ENCODE peak calls at places on chromosome 10, in ten cellular contexts. K is A549, G is HCT116, S is right lobe of liver, H is GM12878, N is IMR-90, F is body of pancreas, W is upper lobe of left lung, C is heart left ventricle, O is gastrocnemius medialis. X is an unnamed sample.

GRCh38 chr10:6586501-6586900 is 6.4 kb upstream of the PRKCQ start:
- ATAC-seq in K (no peak), G (no peak), S (no peak), H (no peak), N (no peak), F (no peak), W (no peak), C (no peak), O (no peak), X (no peak)

GRCh38 chr10:49153971-49154370 is 20.1 kb upstream of the FAM170B start:
- ATAC-seq in K (no peak), G (no peak), S (no peak), H (no peak), N (peak; percentile 81), F (no peak), W (no peak), C (no peak), O (no peak), X (no peak)

GRCh38 chr10:125774581-125775191 is 935 bp downstream of the MMP21 start:
- ATAC-seq in K (peak; percentile 7), G (peak; percentile 4), S (no peak), H (no peak), N (no peak), F (no peak), W (peak; percentile 13), C (peak; percentile 6), O (no peak), X (no peak)

GRCh38 chr10:95794195-95794594 is 38.2 kb downstream of the ENTPD1 start:
- ATAC-seq in K (no peak), G (no peak), S (no peak), H (no peak), N (no peak), F (no peak), W (no peak), C (no peak), O (no peak), X (no peak)

GRCh38 chr10:62045765-62046521 is 144.4 kb downstream of the ARID5B start:
- ATAC-seq in K (no peak), G (no peak), S (peak; percentile 23), H (no peak), N (peak; percentile 16), F (no peak), W (peak; percentile 68), C (peak; percentile 7), O (no peak), X (peak; percentile 26)

GRCh38 chr10:62844280-62845011 is 28.3 kb upstream of the EGR2 start:
- ATAC-seq in K (no peak), G (no peak), S (no peak), H (no peak), N (no peak), F (no peak), W (no peak), C (no peak), O (no peak), X (no peak)

GRCh38 chr10:110758128-110758527 is 113.6 kb upstream of the PDCD4 start:
- ATAC-seq in K (no peak), G (no peak), S (no peak), H (no peak), N (no peak), F (no peak), W (no peak), C (no peak), O (no peak), X (no peak)

GRCh38 chr10:79156334-79157274 is 87.8 kb downstream of the ZMIZ1 start:
- ATAC-seq in K (no peak), G (no peak), S (no peak), H (no peak), N (no peak), F (no peak), W (no peak), C (no peak), O (no peak), X (no peak)

GRCh38 chr10:118971187-118971586 is 58.3 kb upstream of the NANOS1 start:
- ATAC-seq in K (no peak), G (no peak), S (no peak), H (peak; percentile 76), N (no peak), F (no peak), W (no peak), C (no peak), O (peak; percentile 50), X (no peak)

GRCh38 chr10:83287374-83287773 is 851.9 kb upstream of the GHITM start:
- ATAC-seq in K (no peak), G (no peak), S (no peak), H (no peak), N (no peak), F (no peak), W (no peak), C (no peak), O (no peak), X (no peak)

GRCh38 chr10:95356190-95356955 is 65.6 kb upstream of the PDLIM1 start:
- ATAC-seq in K (no peak), G (no peak), S (no peak), H (no peak), N (no peak), F (no peak), W (no peak), C (peak; percentile 14), O (no peak), X (peak; percentile 31)

DNA sequence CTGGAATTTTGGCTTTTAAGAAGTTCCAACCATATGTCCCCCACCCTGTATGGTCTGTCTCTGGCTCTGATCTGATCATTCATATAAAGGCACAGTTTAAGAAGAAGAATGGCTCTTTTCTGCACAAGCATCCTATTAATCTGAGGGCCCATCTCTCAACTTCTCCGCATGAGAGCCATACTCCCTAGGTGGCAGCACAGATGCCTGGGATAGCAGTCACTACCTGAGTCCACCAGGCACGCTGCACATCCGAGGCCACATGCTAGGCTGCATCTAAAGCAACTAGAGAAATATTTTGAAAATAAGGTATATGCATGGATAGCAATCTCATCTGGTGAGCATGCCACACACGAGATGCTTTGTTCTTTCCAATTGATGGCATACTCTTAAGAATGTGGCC is 565.5 kb downstream of the PARD3 start:
- ATAC-seq in K (peak; percentile 80), G (peak; percentile 84), S (no peak), H (peak; percentile 76), N (no peak), F (no peak), W (no peak), C (no peak), O (no peak), X (no peak)
- TF ChIP-seq CTCF in K (peak; percentile 50), G (peak; percentile 10), S (no peak), H (peak; percentile 7), N (no peak), F (no peak), W (no peak), C (no peak), O (no peak), X (no peak)

GRCh38 chr10:103856497-103857175 is 1.3 kb upstream of the SH3PXD2A start:
- ATAC-seq in K (no peak), G (no peak), S (peak; percentile 18), H (no peak), N (no peak), F (no peak), W (no peak), C (no peak), O (no peak), X (no peak)

GRCh38 chr10:103854687-103855423 is 521 bp downstream of the SH3PXD2A start:
- ATAC-seq in K (peak; percentile 58), G (no peak), S (peak; percentile 23), H (no peak), N (peak; percentile 40), F (peak; percentile 29), W (peak; percentile 25), C (peak; percentile 31), O (peak; percentile 65), X (peak; percentile 14)

GRCh38 chr10:103854265-103854686 is 1.1 kb downstream of the SH3PXD2A start:
- ATAC-seq in K (peak; percentile 7), G (no peak), S (no peak), H (no peak), N (no peak), F (peak; percentile 1), W (no peak), C (no peak), O (no peak), X (no peak)

GRCh38 chr10:103855852-103856496 is 598 bp upstream of the SH3PXD2A start:
- ATAC-seq in K (no peak), G (no peak), S (peak; percentile 73), H (no peak), N (no peak), F (peak; percentile 7), W (no peak), C (no peak), O (no peak), X (no peak)

DNA sequence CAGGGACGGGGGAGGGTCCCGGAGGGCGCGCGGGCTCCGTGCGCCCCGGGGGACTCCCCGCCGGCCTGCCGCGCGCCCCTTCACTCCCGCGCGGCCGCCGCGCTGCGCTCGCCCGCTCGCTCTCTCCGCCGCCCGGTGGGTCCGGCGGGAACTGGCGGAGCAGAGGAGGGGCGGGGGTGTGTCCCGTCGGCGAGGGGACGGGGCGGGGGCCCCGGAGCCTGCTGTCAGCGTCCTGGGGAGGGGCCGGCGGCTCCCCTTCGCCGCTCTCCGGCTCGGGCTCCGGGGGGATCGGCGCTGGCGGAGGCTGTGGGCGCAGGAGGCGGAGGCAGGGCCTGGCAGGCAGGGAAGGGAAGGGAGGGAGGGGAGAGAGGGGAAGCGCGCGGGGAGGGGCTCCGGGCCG is at the start of gene SH3PXD2A:
- ATAC-seq in K (peak; percentile 63), G (no peak), S (peak; percentile 54), H (no peak), N (peak; percentile 62), F (peak; percentile 68), W (peak; percentile 46), C (peak; percentile 30), O (peak; percentile 62), X (peak; percentile 23)
- TF ChIP-seq POLR2A in K (no peak), G (no peak), S (no peak), H (no peak), N (no peak), F (no peak), W (no peak), C (no peak), O (peak; percentile 52), X (no peak)

GRCh38 chr10:122568551-122568950 is 8.0 kb downstream of the DMBT1 start:
- ATAC-seq in K (no peak), G (no peak), S (no peak), H (no peak), N (no peak), F (no peak), W (no peak), C (no peak), O (no peak), X (no peak)
- H3K27ac ChIP-seq in K (no peak overlapping the region), G (no peak overlapping the region), S (no peak overlapping the region), H (no peak overlapping the region), N (no peak overlapping the region), F (no peak overlapping the region), W (no peak overlapping the region), C (no peak overlapping the region), O (no peak overlapping the region), X (no peak overlapping the region)

DNA sequence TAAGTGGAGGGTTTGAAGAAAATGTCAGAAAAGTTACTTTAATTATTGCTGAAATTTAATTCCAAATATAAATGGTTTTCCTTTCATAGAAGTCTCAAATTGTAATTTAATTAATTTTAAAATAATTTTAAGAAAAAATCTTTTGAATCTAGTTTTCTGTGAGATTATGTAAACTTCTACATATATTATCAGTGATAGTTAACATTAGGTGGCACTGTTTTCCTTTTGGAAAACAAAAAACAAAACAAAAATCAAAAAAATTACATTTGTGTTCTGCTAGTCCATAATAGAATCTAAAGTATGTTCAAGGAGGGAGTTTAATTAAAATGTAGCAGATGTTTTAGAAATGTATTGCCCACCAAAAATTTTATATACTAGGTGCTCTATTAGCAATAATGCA is 1456.7 kb downstream of the REEP3 start:
- ATAC-seq in K (no peak), G (no peak), S (no peak), H (no peak), N (no peak), F (no peak), W (no peak), C (no peak), O (no peak), X (no peak)
- TF ChIP-seq CTCF in K (no peak), G (peak; percentile 9), S (peak; percentile 22), H (no peak), N (no peak), F (no peak), W (no peak), C (no peak), O (no peak), X (no peak)

X was measured in gastroesophageal sphincter.